ENCODE peak calls at places on chromosome 21, in six cellular contexts. V is heart right ventricle, Q is left ventricle myocardium inferior, R is thoracic aorta, L is uterus, B is tibial nerve. X is an unnamed sample. For H3K9me3, the result is how much of the 10 kb centered on the place peaks cover.

GRCh38 chr21:43347461-43347860 is 79.5 kb downstream of the SIK1 start:
- DNase-seq in B (no peak), Q (no peak), R (no peak), V (no peak), L (no peak), X (no peak)

GRCh38 chr21:21714396-21714795 is 716.2 kb downstream of the NCAM2 start:
- DNase-seq in Q (no peak), V (no peak), R (no peak), L (no peak), B (no peak), X (no peak)

GRCh38 chr21:31780944-31781343 is 49.0 kb upstream of the SCAF4 start:
- DNase-seq in L (no peak), R (no peak), V (no peak), B (no peak), Q (no peak), X (no peak)

GRCh38 chr21:14260459-14260764 is 44.5 kb downstream of the RBM11 start:
- DNase-seq in Q (no peak), B (no peak), L (no peak), R (no peak), V (no peak), X (no peak)

GRCh38 chr21:35375115-35375514 is 326.0 kb upstream of the RUNX1 start:
- DNase-seq in B (no peak), R (no peak), V (no peak), Q (no peak), L (no peak), X (no peak)

GRCh38 chr21:44496196-44496899 is 41.0 kb downstream of the LRRC3 start:
- DNase-seq in V (no peak), Q (no peak), R (no peak), L (no peak), B (no peak), X (no peak)

GRCh38 chr21:34728479-34728878 is 59.7 kb downstream of the CLIC6 start:
- DNase-seq in L (no peak), R (no peak), Q (no peak), V (no peak), B (no peak), X (no peak)

GRCh38 chr21:34558166-34558565 is 46.2 kb upstream of the KCNE1 start:
- DNase-seq in B (no peak), R (no peak), L (no peak), V (no peak), Q (no peak), X (no peak)

GRCh38 chr21:45447821-45448220 is 42.9 kb downstream of the COL18A1 start:
- DNase-seq in Q (no peak), L (no peak), R (no peak), V (no peak), B (no peak), X (no peak)

GRCh38 chr21:44764319-44765230 is 37.0 kb downstream of the UBE2G2 start:
- DNase-seq in V (no peak), R (no peak), B (no peak), Q (no peak), L (no peak), X (no peak)

GRCh38 chr21:29504751-29505321 is 206.1 kb downstream of the BACH1 start:
- DNase-seq in B (no peak), V (no peak), Q (no peak), L (no peak), R (no peak), X (no peak)

GRCh38 chr21:43908167-43908566 is 43.1 kb downstream of the AGPAT3 start:
- DNase-seq in V (no peak), L (no peak), B (no peak), Q (no peak), R (no peak), X (no peak)

GRCh38 chr21:46092026-46092764 is 5.7 kb upstream of the COL6A2 start:
- DNase-seq in L (peak), B (peak), R (peak), Q (peak), V (peak), X (peak)

GRCh38 chr21:25688284-25689035 is 46.2 kb downstream of the ATP5PF start:
- DNase-seq in Q (no peak), R (no peak), L (no peak), V (no peak), B (no peak), X (no peak)

GRCh38 chr21:45405819-45406762 is 1.1 kb downstream of the COL18A1 start:
- DNase-seq in R (no peak), B (no peak), Q (peak), V (no peak), L (no peak), X (no peak)

GRCh38 chr21:45973475-45974072 is 8.0 kb upstream of the COL6A1 start:
- DNase-seq in B (peak), Q (peak), L (peak), V (peak), R (no peak), X (no peak)

GRCh38 chr21:45979141-45979631 is 2.4 kb upstream of the COL6A1 start:
- DNase-seq in B (no peak), Q (peak), V (no peak), L (peak), R (no peak), X (no peak)

GRCh38 chr21:43782741-43783700 is 6.4 kb upstream of the RRP1 start:
- DNase-seq in B (no peak), Q (no peak), R (no peak), V (no peak), L (no peak), X (no peak)

GRCh38 chr21:45334134-45334533 is 46.4 kb upstream of the POFUT2 start:
- DNase-seq in Q (peak), L (no peak), V (no peak), R (no peak), B (no peak), X (no peak)

GRCh38 chr21:46570631-46571030 is 34.3 kb downstream of the S100B start:
- DNase-seq in Q (no peak), L (no peak), R (no peak), V (no peak), B (no peak), X (no peak)

GRCh38 chr21:28554660-28555475 is 437.8 kb downstream of the LTN1 start:
- DNase-seq in R (no peak), V (no peak), L (no peak), B (no peak), Q (no peak), X (no peak)

GRCh38 chr21:43369596-43370090 is 57.3 kb downstream of the SIK1 start:
- DNase-seq in Q (no peak), V (no peak), B (no peak), L (no peak), R (no peak), X (no peak)

GRCh38 chr21:43944757-43945156 is 67.4 kb upstream of the TRAPPC10 start:
- DNase-seq in B (no peak), Q (no peak), V (no peak), R (no peak), L (no peak), X (no peak)

GRCh38 chr21:29360799-29361765 is 62.4 kb downstream of the BACH1 start:
- DNase-seq in L (no peak), Q (no peak), V (no peak), B (no peak), R (no peak), X (no peak)

GRCh38 chr21:29256125-29256895 is 42.4 kb upstream of the BACH1 start:
- DNase-seq in B (no peak), L (no peak), V (no peak), R (no peak), Q (no peak), X (no peak)

GRCh38 chr21:21675601-21676000 is 677.4 kb downstream of the NCAM2 start:
- DNase-seq in R (no peak), Q (no peak), B (no peak), V (no peak), L (no peak), X (no peak)

GRCh38 chr21:46317710-46318463 is 5.8 kb downstream of the C21orf58 start:
- DNase-seq in R (no peak), V (peak), Q (peak), B (no peak), L (no peak), X (no peak)

GRCh38 chr21:25370311-25370744 is 237.0 kb downstream of the MRPL39 start:
- DNase-seq in R (no peak), V (no peak), L (no peak), B (no peak), Q (no peak), X (no peak)

GRCh38 chr21:26115346-26115745 is 55.2 kb downstream of the APP start:
- DNase-seq in V (no peak), L (no peak), B (no peak), R (no peak), Q (no peak), X (no peak)

GRCh38 chr21:46039891-46040660 is 57.8 kb upstream of the COL6A2 start:
- DNase-seq in L (no peak), B (no peak), Q (no peak), R (no peak), V (no peak), X (no peak)

GRCh38 chr21:39313042-39313456 is 383 bp downstream of the BRWD1 start:
- DNase-seq in R (no peak), Q (no peak), B (no peak), V (peak), L (peak), X (peak)

GRCh38 chr21:46060596-46061061 is 37.3 kb upstream of the COL6A2 start:
- DNase-seq in L (peak), R (peak), B (peak), V (peak), Q (peak), X (peak)

GRCh38 chr21:31343680-31344480 is at the start of gene TIAM1:
- DNase-seq in B (peak), Q (peak), R (peak), V (peak), L (no peak), X (peak)

GRCh38 chr21:26047279-26047967 is 123.1 kb downstream of the APP start:
- DNase-seq in B (no peak), Q (no peak), V (no peak), R (no peak), L (no peak), X (no peak)

GRCh38 chr21:33330726-33331125 is 6.0 kb downstream of the IFNAR1 start:
- DNase-seq in B (no peak), V (no peak), R (no peak), Q (no peak), L (no peak), X (no peak)
- H3K9me3 ChIP-seq in B (under half), V (under half), R (under half), Q (under half), L (under half), X (under half)

GRCh38 chr21:42002421-42002958 is 7.7 kb downstream of the ZBTB21 start:
- DNase-seq in L (no peak), Q (no peak), R (no peak), B (no peak), V (no peak), X (no peak)
- H3K4me3 ChIP-seq in L (no peak), Q (no peak), R (no peak), B (no peak), V (no peak), X (no peak)

GRCh38 chr21:37447288-37447936 is 80.8 kb downstream of the DYRK1A start:
- DNase-seq in Q (no peak), V (no peak), R (no peak), L (no peak), B (no peak), X (no peak)

GRCh38 chr21:37443683-37444082 is 77.1 kb downstream of the DYRK1A start:
- DNase-seq in R (no peak), V (no peak), B (no peak), L (no peak), Q (no peak), X (no peak)

GRCh38 chr21:37449302-37449937 is 82.8 kb downstream of the DYRK1A start:
- DNase-seq in Q (no peak), B (no peak), L (no peak), V (no peak), R (no peak), X (no peak)

GRCh38 chr21:37445228-37445627 is 78.7 kb downstream of the DYRK1A start:
- DNase-seq in V (no peak), B (no peak), L (peak), R (no peak), Q (no peak), X (no peak)

DNA sequence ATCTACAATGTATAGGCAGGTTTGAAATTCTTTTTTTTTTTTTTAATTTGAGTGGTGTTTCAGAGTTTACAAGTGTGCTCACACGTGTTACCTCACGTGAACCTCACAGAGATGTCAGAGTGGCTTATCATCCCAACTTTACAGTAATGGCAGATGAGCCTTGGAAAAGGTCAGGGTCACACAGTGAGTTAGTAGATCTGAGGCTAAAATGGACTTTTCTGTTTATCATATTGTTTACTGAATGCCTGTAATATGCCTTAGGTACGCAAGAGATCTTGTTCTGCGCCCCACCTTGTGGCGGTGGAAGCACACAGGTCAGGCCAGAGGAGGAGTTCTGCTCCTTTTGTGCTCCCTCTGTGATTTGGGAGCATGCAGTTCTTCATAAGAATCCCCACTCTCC is 80.0 kb downstream of the DYRK1A start:
- DNase-seq in Q (no peak), R (no peak), V (no peak), B (no peak), L (no peak), X (no peak)
- TF ChIP-seq CTCF in Q (peak), R (no peak), V (peak), B (no peak), L (no peak), X (no peak)

GRCh38 chr21:15514073-15514946 is 215.5 kb upstream of the USP25 start:
- DNase-seq in B (no peak), L (no peak), R (no peak), V (no peak), Q (no peak), X (no peak)

GRCh38 chr21:15506086-15506485 is 223.7 kb upstream of the USP25 start:
- DNase-seq in V (no peak), L (no peak), R (no peak), B (no peak), Q (no peak), X (no peak)

GRCh38 chr21:15508554-15508953 is 221.2 kb upstream of the USP25 start:
- DNase-seq in Q (no peak), L (no peak), B (no peak), R (no peak), V (no peak), X (no peak)
- H3K9me3 ChIP-seq in Q (under half), L (under half), B (under half), R (under half), V (under half), X (under half)

DNA sequence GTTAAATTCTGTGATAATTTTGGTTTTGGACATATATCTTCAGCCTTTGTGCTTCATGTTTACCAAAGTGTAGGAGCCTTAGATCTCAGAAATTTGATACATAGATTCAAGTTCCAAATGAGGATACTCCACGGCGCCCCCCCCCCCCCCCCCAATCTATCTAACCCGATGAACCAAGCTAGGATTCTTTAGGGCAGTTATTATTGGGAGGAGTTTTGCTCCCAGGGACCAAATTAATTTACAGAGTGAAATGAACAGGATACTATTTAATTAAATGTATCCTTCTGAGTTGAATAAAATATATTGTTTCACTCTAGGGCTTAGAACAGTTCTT is 3.2 kb downstream of the USP25 start:
- DNase-seq in R (no peak), B (no peak), L (no peak), V (no peak), Q (no peak), X (no peak)
- H3K4me3 ChIP-seq in R (peak), B (no peak), L (peak), V (peak), Q (peak), X (peak)